ENCODE peak calls at places on chromosomes 3 and 15, in four cellular contexts. Y is PC-9; L is AG20443; G is stimulated activated CD8-positive, alpha-beta memory T cell treated with anti-CD3 and anti-CD28 coated beads, Interleukin-7, amount 100 ng/mL, for 24 hours. F is an unnamed sample.

GRCh38 chr3:184260571-184261269 is 633 bp downstream of the CAMK2N2 start:
- DNase-seq in G (no peak), Y (peak; percentile 9), L (no peak), F (no peak)

GRCh38 chr3:42666577-42666998 is 13.1 kb downstream of the ZBTB47 start:
- DNase-seq in G (no peak), L (peak; percentile 11), Y (no peak), F (no peak)

GRCh38 chr3:193240850-193241706 is at the start of gene PLAAT1:
- DNase-seq in G (no peak), Y (no peak), L (peak; percentile 76), F (peak; percentile 83)

GRCh38 chr3:139659511-139659910 is 18.3 kb downstream of the NMNAT3 start:
- DNase-seq in Y (no peak), G (no peak), L (no peak), F (no peak)

GRCh38 chr3:46874430-46874829 is 3.1 kb upstream of the PTH1R start:
- DNase-seq in G (no peak), L (no peak), Y (no peak), F (peak; percentile 68)

GRCh38 chr15:42595641-42596240 is 20.3 kb downstream of the STARD9 start:
- DNase-seq in L (peak; percentile 25), G (no peak), Y (no peak), F (no peak)

GRCh38 chr3:192827863-192828594 is 89.6 kb downstream of the MB21D2 start:
- DNase-seq in Y (no peak), L (no peak), G (no peak), F (no peak)

GRCh38 chr3:16864610-16865313 is 20.0 kb upstream of the PLCL2 start:
- DNase-seq in G (no peak), L (peak; percentile 53), Y (no peak), F (peak; percentile 4)

GRCh38 chr15:51425517-51426033 is 84.1 kb downstream of the GLDN start:
- DNase-seq in G (no peak), Y (no peak), L (no peak), F (peak; percentile 38)

GRCh38 chr15:40091861-40092415 is 16.7 kb downstream of the BMF start:
- DNase-seq in Y (no peak), G (no peak), L (no peak), F (peak; percentile 96)

GRCh38 chr3:194446172-194446571 is 40.6 kb downstream of the ATP13A3 start:
- DNase-seq in G (no peak), Y (no peak), L (no peak), F (no peak)

GRCh38 chr3:183779896-183780450 is 45.4 kb downstream of the MAP6D1 start:
- DNase-seq in G (no peak), Y (no peak), L (no peak), F (no peak)

GRCh38 chr3:110773413-110773954 is 298.1 kb upstream of the NECTIN3 start:
- DNase-seq in L (no peak), G (no peak), Y (no peak), F (no peak)

GRCh38 chr3:72154391-72155300 is 369.7 kb upstream of the PROK2 start:
- DNase-seq in L (no peak), Y (no peak), G (no peak), F (no peak)

GRCh38 chr3:10408680-10409079 is 87.8 kb upstream of the SEC13 start:
- DNase-seq in G (no peak), L (peak; percentile 33), Y (no peak), F (no peak)

GRCh38 chr15:70268698-70269251 is 171.1 kb upstream of the TLE3 start:
- DNase-seq in L (no peak), Y (peak; percentile 90), G (no peak), F (no peak)